ENCODE peak calls at places on chromosomes 12 and 14, in six cellular contexts. One of them, this sample, is unnamed.

GRCh38 chr12:116324684-116325664 is 47.5 kb upstream of the MED13L start:
- DNase-seq in H1: no peak
- DNase-seq in HepG2: no peak
- DNase-seq in neural progenitor cell: no peak
- DNase-seq in SK-N-MC: no peak
- DNase-seq in astrocyte: no peak
- DNase-seq in this sample: peak; percentile 73

GRCh38 chr14:58299665-58300202 is 1.4 kb downstream of the ARID4A start:
- DNase-seq in neural progenitor cell: peak; percentile 48
- DNase-seq in astrocyte: no peak
- DNase-seq in H1: no peak
- DNase-seq in HepG2: no peak
- DNase-seq in SK-N-MC: no peak
- DNase-seq in this sample: peak; percentile 28

GRCh38 chr12:90305379-90305778 is 596.7 kb upstream of the ATP2B1 start:
- DNase-seq in astrocyte: no peak
- DNase-seq in H1: no peak
- DNase-seq in SK-N-MC: no peak
- DNase-seq in HepG2: no peak
- DNase-seq in neural progenitor cell: no peak
- DNase-seq in this sample: no peak

GRCh38 chr14:65412881-65413738 is 580 bp downstream of the FUT8 start:
- DNase-seq in HepG2: peak; percentile 17
- DNase-seq in neural progenitor cell: peak; percentile 75
- DNase-seq in H1: no peak
- DNase-seq in SK-N-MC: no peak
- DNase-seq in astrocyte: peak; percentile 64
- DNase-seq in this sample: peak; percentile 82

GRCh38 chr14:74954947-74955228 is 509 bp downstream of the PGF start:
- DNase-seq in SK-N-MC: no peak
- DNase-seq in HepG2: no peak
- DNase-seq in H1: no peak
- DNase-seq in astrocyte: no peak
- DNase-seq in neural progenitor cell: no peak
- DNase-seq in this sample: no peak

GRCh38 chr14:22547309-22547947 is 41.6 kb downstream of the DAD1 start:
- DNase-seq in neural progenitor cell: no peak
- DNase-seq in astrocyte: no peak
- DNase-seq in HepG2: no peak
- DNase-seq in SK-N-MC: no peak
- DNase-seq in H1: no peak
- DNase-seq in this sample: no peak

GRCh38 chr12:89016970-89017778 is 335.1 kb downstream of the DUSP6 start:
- DNase-seq in HepG2: peak; percentile 44
- DNase-seq in H1: no peak
- DNase-seq in SK-N-MC: no peak
- DNase-seq in astrocyte: peak; percentile 53
- DNase-seq in neural progenitor cell: peak; percentile 83
- DNase-seq in this sample: peak; percentile 61

GRCh38 chr12:13036881-13037280 is 7.3 kb upstream of the FAM234B start:
- DNase-seq in neural progenitor cell: no peak
- DNase-seq in astrocyte: no peak
- DNase-seq in H1: no peak
- DNase-seq in HepG2: no peak
- DNase-seq in SK-N-MC: no peak
- DNase-seq in this sample: no peak

GRCh38 chr14:92503756-92504491 is 9.7 kb upstream of the RIN3 start:
- DNase-seq in HepG2: peak; percentile 94
- DNase-seq in SK-N-MC: no peak
- DNase-seq in neural progenitor cell: no peak
- DNase-seq in H1: no peak
- DNase-seq in astrocyte: peak; percentile 62
- DNase-seq in this sample: no peak

GRCh38 chr12:71683633-71684032 is 2.2 kb upstream of the TMEM19 start:
- DNase-seq in SK-N-MC: no peak
- DNase-seq in neural progenitor cell: no peak
- DNase-seq in HepG2: no peak
- DNase-seq in H1: no peak
- DNase-seq in astrocyte: no peak
- DNase-seq in this sample: no peak

GRCh38 chr12:64566882-64567517 is 43.3 kb upstream of the RASSF3 start:
- DNase-seq in neural progenitor cell: peak; percentile 11
- DNase-seq in astrocyte: no peak
- DNase-seq in H1: no peak
- DNase-seq in HepG2: no peak
- DNase-seq in SK-N-MC: no peak
- DNase-seq in this sample: no peak

GRCh38 chr12:123487428-123487827 is 29.5 kb downstream of the SNRNP35 start:
- DNase-seq in astrocyte: no peak
- DNase-seq in SK-N-MC: no peak
- DNase-seq in neural progenitor cell: no peak
- DNase-seq in H1: no peak
- DNase-seq in HepG2: no peak
- DNase-seq in this sample: no peak

GRCh38 chr14:77421241-77421640 is 2.1 kb downstream of the NOXRED1 start:
- DNase-seq in HepG2: no peak
- DNase-seq in neural progenitor cell: no peak
- DNase-seq in astrocyte: no peak
- DNase-seq in SK-N-MC: no peak
- DNase-seq in H1: no peak
- DNase-seq in this sample: no peak

GRCh38 chr12:10554971-10555481 is 49.3 kb downstream of the EIF2S3B start:
- DNase-seq in neural progenitor cell: no peak
- DNase-seq in H1: no peak
- DNase-seq in SK-N-MC: no peak
- DNase-seq in astrocyte: no peak
- DNase-seq in HepG2: no peak
- DNase-seq in this sample: peak; percentile 57

GRCh38 chr14:45034730-45035129 is 49.2 kb upstream of the PRPF39 start:
- DNase-seq in SK-N-MC: no peak
- DNase-seq in astrocyte: no peak
- DNase-seq in H1: no peak
- DNase-seq in HepG2: no peak
- DNase-seq in neural progenitor cell: no peak
- DNase-seq in this sample: no peak

GRCh38 chr12:94763461-94763860 is 113.1 kb upstream of the TMCC3 start:
- DNase-seq in HepG2: no peak
- DNase-seq in H1: no peak
- DNase-seq in astrocyte: no peak
- DNase-seq in neural progenitor cell: no peak
- DNase-seq in SK-N-MC: no peak
- DNase-seq in this sample: no peak

GRCh38 chr12:26621932-26622331 is 211.1 kb downstream of the ITPR2 start:
- DNase-seq in SK-N-MC: no peak
- DNase-seq in HepG2: no peak
- DNase-seq in neural progenitor cell: no peak
- DNase-seq in H1: no peak
- DNase-seq in astrocyte: no peak
- DNase-seq in this sample: no peak

GRCh38 chr14:81220767-81221578 is at the start of gene GTF2A1:
- DNase-seq in SK-N-MC: peak; percentile 64
- DNase-seq in H1: peak; percentile 89
- DNase-seq in astrocyte: peak; percentile 92
- DNase-seq in HepG2: peak; percentile 88
- DNase-seq in neural progenitor cell: peak; percentile 97
- DNase-seq in this sample: peak; percentile 96

GRCh38 chr12:58850826-58851225 is 69.5 kb downstream of the LRIG3 start:
- DNase-seq in neural progenitor cell: no peak
- DNase-seq in astrocyte: peak; percentile 75
- DNase-seq in SK-N-MC: no peak
- DNase-seq in HepG2: no peak
- DNase-seq in H1: no peak
- DNase-seq in this sample: no peak

GRCh38 chr14:54472291-54472690 is 16.5 kb downstream of the GMFB start:
- DNase-seq in SK-N-MC: peak; percentile 67
- DNase-seq in HepG2: no peak
- DNase-seq in H1: no peak
- DNase-seq in neural progenitor cell: peak; percentile 73
- DNase-seq in astrocyte: no peak
- DNase-seq in this sample: no peak

GRCh38 chr14:54478621-54479215 is 10.1 kb downstream of the GMFB start:
- DNase-seq in H1: no peak
- DNase-seq in SK-N-MC: no peak
- DNase-seq in HepG2: no peak
- DNase-seq in astrocyte: no peak
- DNase-seq in neural progenitor cell: no peak
- DNase-seq in this sample: no peak

GRCh38 chr14:54475911-54476310 is 12.9 kb downstream of the GMFB start:
- DNase-seq in H1: no peak
- DNase-seq in neural progenitor cell: no peak
- DNase-seq in astrocyte: no peak
- DNase-seq in HepG2: no peak
- DNase-seq in SK-N-MC: no peak
- DNase-seq in this sample: no peak

GRCh38 chr14:54474232-54474793 is 14.5 kb downstream of the GMFB start:
- DNase-seq in SK-N-MC: no peak
- DNase-seq in H1: no peak
- DNase-seq in HepG2: no peak
- DNase-seq in astrocyte: peak; percentile 49
- DNase-seq in neural progenitor cell: no peak
- DNase-seq in this sample: no peak

GRCh38 chr14:54475187-54475881 is 13.4 kb downstream of the GMFB start:
- DNase-seq in HepG2: no peak
- DNase-seq in H1: no peak
- DNase-seq in neural progenitor cell: no peak
- DNase-seq in astrocyte: peak; percentile 13
- DNase-seq in SK-N-MC: no peak
- DNase-seq in this sample: no peak
- H3K9ac ChIP-seq in HepG2: no peak overlapping the region
- H3K9ac ChIP-seq in H1: no peak overlapping the region
- H3K9ac ChIP-seq in neural progenitor cell: no peak overlapping the region
- H3K9ac ChIP-seq in astrocyte: no peak overlapping the region
- H3K9ac ChIP-seq in SK-N-MC: peak overlapping the region; percentile 3
- H3K9ac ChIP-seq in this sample: no peak overlapping the region

DNA sequence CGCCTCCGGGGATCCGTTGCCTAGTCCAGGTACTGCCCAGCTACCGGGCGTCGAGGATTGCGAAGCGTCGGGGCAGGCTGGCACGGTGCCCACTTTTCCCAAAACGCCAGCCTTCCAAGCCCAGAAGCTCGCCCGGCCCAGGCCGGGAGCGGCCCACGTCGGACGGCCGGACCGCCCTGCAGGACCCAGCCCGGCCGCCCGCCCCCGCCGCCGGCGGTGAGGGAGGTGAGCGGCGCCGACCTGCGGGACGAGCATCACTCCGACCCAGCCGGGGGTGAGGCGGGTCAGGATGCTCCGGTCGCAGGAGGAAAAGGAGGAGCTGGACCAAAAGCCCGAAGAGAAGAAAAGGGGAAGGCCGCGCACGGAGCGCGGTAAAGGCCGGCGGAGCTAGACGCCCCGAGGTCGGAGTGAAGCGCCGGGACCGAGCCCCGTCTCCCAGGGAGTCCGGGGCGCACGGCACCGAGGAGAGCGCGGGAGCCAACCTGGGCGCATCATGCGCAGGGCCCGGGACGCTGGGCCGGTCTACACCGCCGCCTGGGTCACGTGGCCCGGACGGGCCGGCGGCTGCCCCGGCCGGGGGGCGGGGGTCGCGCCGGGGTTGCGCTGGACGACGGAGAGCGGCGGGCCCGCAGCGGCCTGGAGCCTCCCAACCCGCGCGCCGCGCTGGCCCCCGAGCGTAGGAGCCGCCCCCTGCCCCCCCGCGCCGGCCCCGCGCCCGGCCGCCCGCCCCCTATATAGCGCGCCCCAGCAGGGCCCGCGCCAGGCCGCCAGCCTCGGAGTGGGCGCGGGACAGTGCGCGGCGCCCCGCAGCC is at the start of gene AQP5:
- DNase-seq in HepG2: no peak
- DNase-seq in SK-N-MC: no peak
- DNase-seq in astrocyte: no peak
- DNase-seq in H1: no peak
- DNase-seq in neural progenitor cell: peak; percentile 64
- DNase-seq in this sample: no peak
- TF ChIP-seq EZH2 in HepG2: no peak
- TF ChIP-seq EZH2 in SK-N-MC: peak; percentile 97
- TF ChIP-seq EZH2 in astrocyte: peak; percentile 98
- TF ChIP-seq EZH2 in H1: peak; percentile 72
- TF ChIP-seq EZH2 in neural progenitor cell: peak; percentile 90
- TF ChIP-seq EZH2 in this sample: no peak

GRCh38 chr12:75953312-75953906 is 78.2 kb downstream of the PHLDA1 start:
- DNase-seq in H1: no peak
- DNase-seq in astrocyte: peak; percentile 56
- DNase-seq in neural progenitor cell: no peak
- DNase-seq in HepG2: no peak
- DNase-seq in SK-N-MC: no peak
- DNase-seq in this sample: no peak
- H3K9ac ChIP-seq in H1: no peak overlapping the region
- H3K9ac ChIP-seq in astrocyte: peak overlapping the region; percentile 71
- H3K9ac ChIP-seq in neural progenitor cell: no peak overlapping the region
- H3K9ac ChIP-seq in HepG2: no peak overlapping the region
- H3K9ac ChIP-seq in SK-N-MC: peak overlapping the region; percentile 38
- H3K9ac ChIP-seq in this sample: no peak overlapping the region

GRCh38 chr14:47675489-47676300 is at the start of gene MDGA2:
- DNase-seq in H1: peak; percentile 54
- DNase-seq in SK-N-MC: no peak
- DNase-seq in HepG2: no peak
- DNase-seq in astrocyte: peak; percentile 22
- DNase-seq in neural progenitor cell: peak; percentile 85
- DNase-seq in this sample: no peak

GRCh38 chr14:47676301-47676617 is 854 bp upstream of the MDGA2 start:
- DNase-seq in astrocyte: no peak
- DNase-seq in SK-N-MC: no peak
- DNase-seq in H1: no peak
- DNase-seq in HepG2: no peak
- DNase-seq in neural progenitor cell: no peak
- DNase-seq in this sample: no peak

GRCh38 chr14:47674148-47674545 is 1.3 kb downstream of the MDGA2 start:
- DNase-seq in SK-N-MC: no peak
- DNase-seq in astrocyte: no peak
- DNase-seq in H1: no peak
- DNase-seq in neural progenitor cell: peak; percentile 58
- DNase-seq in HepG2: no peak
- DNase-seq in this sample: no peak

GRCh38 chr14:47675239-47675488 is 241 bp downstream of the MDGA2 start:
- DNase-seq in HepG2: no peak
- DNase-seq in SK-N-MC: no peak
- DNase-seq in astrocyte: no peak
- DNase-seq in neural progenitor cell: peak; percentile 58
- DNase-seq in H1: no peak
- DNase-seq in this sample: no peak

GRCh38 chr14:47674546-47675238 is 713 bp downstream of the MDGA2 start:
- DNase-seq in HepG2: no peak
- DNase-seq in SK-N-MC: no peak
- DNase-seq in astrocyte: no peak
- DNase-seq in neural progenitor cell: peak; percentile 65
- DNase-seq in H1: no peak
- DNase-seq in this sample: no peak
- TF ChIP-seq EZH2 in HepG2: no peak
- TF ChIP-seq EZH2 in SK-N-MC: peak; percentile 87
- TF ChIP-seq EZH2 in astrocyte: no peak
- TF ChIP-seq EZH2 in neural progenitor cell: peak; percentile 80
- TF ChIP-seq EZH2 in H1: peak; percentile 72
- TF ChIP-seq EZH2 in this sample: no peak

DNA sequence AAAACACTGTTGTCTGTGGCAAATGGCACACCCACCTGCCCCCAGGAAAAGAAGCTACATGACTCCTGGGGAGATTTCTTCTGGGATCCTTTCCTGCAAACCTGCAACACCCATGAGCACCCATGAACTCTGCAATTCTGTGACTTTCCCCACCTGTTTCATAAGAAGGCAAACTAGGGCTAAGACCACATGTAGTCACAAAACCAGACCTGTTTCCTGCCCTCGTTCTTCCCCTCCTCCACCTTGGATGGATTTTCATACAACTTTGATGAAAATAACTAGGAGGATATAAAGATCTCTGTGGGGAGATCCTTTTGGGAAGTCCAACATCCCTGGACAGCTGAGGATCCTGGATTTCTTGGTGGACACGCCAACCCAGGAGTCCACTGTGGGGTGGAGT is 1084.7 kb downstream of the BCL11B start:
- DNase-seq in HepG2: no peak
- DNase-seq in neural progenitor cell: no peak
- DNase-seq in SK-N-MC: no peak
- DNase-seq in H1: no peak
- DNase-seq in astrocyte: no peak
- DNase-seq in this sample: peak; percentile 79
- H3K9ac ChIP-seq in HepG2: no peak overlapping the region
- H3K9ac ChIP-seq in neural progenitor cell: no peak overlapping the region
- H3K9ac ChIP-seq in SK-N-MC: no peak overlapping the region
- H3K9ac ChIP-seq in H1: no peak overlapping the region
- H3K9ac ChIP-seq in astrocyte: no peak overlapping the region
- H3K9ac ChIP-seq in this sample: peak overlapping the region; percentile 81